ENCODE peak calls at places on chromosomes 16 and 17, in seven cellular contexts. F is substantia nigra; J is psoas muscle; S is effector CD4-positive, alpha-beta T cell; Q is Right ventricle myocardium superior; R is mucosa of gallbladder; V is NCI-H1105 treated with DMSO at 0.1 percent for 48 hours. M is an unnamed sample.
A peak's percentile ranks its signal among the peaks of the same experiment; 100 is the strongest.

GRCh38 chr17:48795444-48796162 is 21.4 kb downstream of the TTLL6 start:
- DNase-seq in F (no peak), J (no peak), S (no peak), Q (no peak), R (peak; percentile 78), V (no peak), M (no peak)

GRCh38 chr16:22007159-22007508 is 777 bp upstream of the MOSMO start:
- DNase-seq in F (no peak), J (no peak), S (no peak), Q (no peak), R (no peak), V (no peak), M (peak; percentile 16)

GRCh38 chr17:28978016-28978415 is 26.7 kb upstream of the PHF12 start:
- DNase-seq in F (no peak), J (no peak), S (no peak), Q (no peak), R (no peak), V (no peak), M (no peak)

GRCh38 chr17:330993-331701 is 21.5 kb downstream of the RPH3AL start:
- DNase-seq in F (no peak), J (peak; percentile 79), S (no peak), Q (peak; percentile 87), R (no peak), V (no peak), M (no peak)

GRCh38 chr17:6706996-6707395 is 6.2 kb downstream of the SLC13A5 start:
- DNase-seq in F (no peak), J (no peak), S (no peak), Q (no peak), R (no peak), V (no peak), M (no peak)

GRCh38 chr17:74180336-74180735 is 23.1 kb upstream of the RPL38 start:
- DNase-seq in F (no peak), J (no peak), S (no peak), Q (no peak), R (no peak), V (no peak), M (no peak)

GRCh38 chr16:84414789-84415326 is 46.5 kb downstream of the ATP2C2 start:
- DNase-seq in F (no peak), J (no peak), S (no peak), Q (peak; percentile 46), R (no peak), V (no peak), M (no peak)

GRCh38 chr16:84058664-84059063 is 16.1 kb upstream of the SLC38A8 start:
- DNase-seq in F (no peak), J (peak; percentile 38), S (no peak), Q (peak; percentile 77), R (no peak), V (no peak), M (no peak)

GRCh38 chr17:31687505-31688126 is 171.4 kb downstream of the COPRS start:
- DNase-seq in F (no peak), J (no peak), S (no peak), Q (no peak), R (no peak), V (no peak), M (peak; percentile 31)

GRCh38 chr17:73068322-73069153 is 23.9 kb downstream of the SLC39A11 start:
- DNase-seq in F (no peak), J (no peak), S (no peak), Q (no peak), R (no peak), V (no peak), M (no peak)

GRCh38 chr16:22217890-22218730 is 12.0 kb downstream of the EEF2K start:
- DNase-seq in F (no peak), J (peak; percentile 70), S (no peak), Q (peak; percentile 52), R (no peak), V (no peak), M (peak; percentile 55)

GRCh38 chr17:71284032-71284755 is 836.6 kb upstream of the SOX9 start:
- DNase-seq in F (no peak), J (no peak), S (no peak), Q (no peak), R (no peak), V (no peak), M (no peak)

GRCh38 chr16:14608604-14609003 is 21.5 kb downstream of the PARN start:
- DNase-seq in F (no peak), J (no peak), S (no peak), Q (no peak), R (no peak), V (no peak), M (no peak)

GRCh38 chr16:17063156-17063555 is 407.6 kb downstream of the XYLT1 start:
- DNase-seq in F (no peak), J (no peak), S (no peak), Q (no peak), R (no peak), V (no peak), M (no peak)

GRCh38 chr17:40541060-40541872 is 24.0 kb downstream of the CCR7 start:
- DNase-seq in F (no peak), J (no peak), S (peak; percentile 69), Q (no peak), R (no peak), V (no peak), M (no peak)

GRCh38 chr16:58306327-58306726 is 11.5 kb upstream of the PRSS54 start:
- DNase-seq in F (no peak), J (no peak), S (peak; percentile 14), Q (no peak), R (peak; percentile 32), V (no peak), M (peak; percentile 57)

GRCh38 chr16:2284001-2284770 is 16.3 kb upstream of the RNPS1 start:
- DNase-seq in F (no peak), J (no peak), S (no peak), Q (no peak), R (no peak), V (no peak), M (no peak)

GRCh38 chr17:44788139-44788538 is 29.4 kb downstream of the ADAM11 start:
- DNase-seq in F (no peak), J (no peak), S (no peak), Q (peak; percentile 22), R (no peak), V (no peak), M (no peak)

GRCh38 chr17:72205357-72205756 is 84.5 kb downstream of the SOX9 start:
- DNase-seq in F (no peak), J (no peak), S (no peak), Q (peak; percentile 45), R (no peak), V (no peak), M (no peak)

GRCh38 chr17:1197781-1198490 is 18.2 kb upstream of the ABR start:
- DNase-seq in F (no peak), J (peak; percentile 82), S (peak; percentile 16), Q (peak; percentile 89), R (peak; percentile 87), V (no peak), M (peak; percentile 98)

GRCh38 chr17:53387745-53388144 is 435.0 kb upstream of the KIF2B start:
- DNase-seq in F (no peak), J (no peak), S (no peak), Q (no peak), R (no peak), V (no peak), M (no peak)

GRCh38 chr16:22727285-22728166 is 86.4 kb upstream of the HS3ST2 start:
- DNase-seq in F (no peak), J (no peak), S (no peak), Q (no peak), R (no peak), V (no peak), M (no peak)

GRCh38 chr16:69326172-69326873 is 4.1 kb downstream of the PDF start:
- DNase-seq in F (no peak), J (peak; percentile 68), S (no peak), Q (no peak), R (peak; percentile 67), V (no peak), M (no peak)

GRCh38 chr17:78558181-78558850 is 18.9 kb downstream of the DNAH17 start:
- DNase-seq in F (no peak), J (no peak), S (no peak), Q (no peak), R (no peak), V (no peak), M (peak; percentile 16)

GRCh38 chr16:86289304-86289703 is 221.0 kb upstream of the FOXF1 start:
- DNase-seq in F (no peak), J (no peak), S (no peak), Q (no peak), R (no peak), V (no peak), M (no peak)

GRCh38 chr16:82331974-82332750 is 162.1 kb upstream of the MPHOSPH6 start:
- DNase-seq in F (no peak), J (no peak), S (no peak), Q (no peak), R (no peak), V (no peak), M (no peak)

GRCh38 chr17:31470592-31470991 is 79.1 kb downstream of the RAB11FIP4 start:
- DNase-seq in F (no peak), J (no peak), S (no peak), Q (no peak), R (no peak), V (no peak), M (no peak)

GRCh38 chr16:51153275-51153991 is 2.4 kb upstream of the SALL1 start:
- DNase-seq in F (peak; percentile 32), J (no peak), S (no peak), Q (no peak), R (no peak), V (no peak), M (no peak)

GRCh38 chr17:63476494-63476856 is 386 bp upstream of the ACE start:
- DNase-seq in F (no peak), J (no peak), S (no peak), Q (no peak), R (no peak), V (peak; percentile 68), M (no peak)

GRCh38 chr17:56751145-56751743 is 82.5 kb downstream of the C17orf67 start:
- DNase-seq in F (no peak), J (no peak), S (no peak), Q (no peak), R (no peak), V (no peak), M (no peak)

GRCh38 chr17:45353047-45353446 is 36.2 kb upstream of the MAP3K14 start:
- DNase-seq in F (no peak), J (no peak), S (no peak), Q (no peak), R (no peak), V (no peak), M (peak; percentile 56)

GRCh38 chr17:39737761-39738567 is at the start of gene GRB7:
- DNase-seq in F (no peak), J (no peak), S (no peak), Q (peak; percentile 60), R (peak; percentile 82), V (peak; percentile 80), M (no peak)

GRCh38 chr16:66606000-66606751 is 1.7 kb downstream of the CMTM3 start:
- DNase-seq in F (no peak), J (no peak), S (no peak), Q (no peak), R (no peak), V (no peak), M (peak; percentile 38)

M was measured in NB4.